ENCODE peak calls at places on chromosomes 2 and 18, in four cellular contexts. H, W, P and S are unnamed samples.

GRCh38 chr2:55154525-55155030 is 77.5 kb downstream of the CLHC1 start:
- DNase-seq in P (peak; percentile 65), H (no peak), W (no peak), S (no peak)

GRCh38 chr2:46813046-46813445 is 102.6 kb downstream of the MCFD2 start:
- DNase-seq in H (no peak), P (no peak), W (no peak), S (no peak)

GRCh38 chr2:26647981-26648380 is 6.8 kb upstream of the CIB4 start:
- DNase-seq in W (no peak), P (no peak), H (no peak), S (no peak)

GRCh38 chr2:165691615-165692014 is 102.4 kb downstream of the GALNT3 start:
- DNase-seq in H (no peak), P (no peak), W (no peak), S (no peak)

GRCh38 chr2:28709101-28709500 is 42.5 kb upstream of the PPP1CB start:
- DNase-seq in W (no peak), P (no peak), H (no peak), S (no peak)

GRCh38 chr2:2825516-2826208 is 494.6 kb upstream of the MYT1L start:
- DNase-seq in P (no peak), H (no peak), W (no peak), S (no peak)

GRCh38 chr2:10283106-10284062 is 19.3 kb upstream of the HPCAL1 start:
- DNase-seq in H (peak; percentile 13), W (peak; percentile 69), P (no peak), S (no peak)

GRCh38 chr2:149160701-149161217 is 122.3 kb downstream of the LYPD6B start:
- DNase-seq in P (no peak), H (peak; percentile 20), W (no peak), S (no peak)

GRCh38 chr2:218471982-218472381 is 53.1 kb downstream of the VIL1 start:
- DNase-seq in H (no peak), P (peak; percentile 16), W (no peak), S (no peak)

GRCh38 chr2:69514406-69514805 is 77.2 kb upstream of the NFU1 start:
- DNase-seq in W (no peak), H (no peak), P (no peak), S (no peak)

GRCh38 chr2:237695201-237695780 is 67.9 kb downstream of the LRRFIP1 start:
- DNase-seq in P (no peak), H (no peak), W (peak; percentile 85), S (peak; percentile 64)

GRCh38 chr18:4581966-4582365 is 126.9 kb upstream of the DLGAP1 start:
- DNase-seq in P (no peak), W (no peak), H (no peak), S (no peak)

GRCh38 chr2:74658516-74658915 is 4.5 kb downstream of the SEMA4F start:
- DNase-seq in P (no peak), W (no peak), H (no peak), S (no peak)

GRCh38 chr2:239087041-239087710 is 239.3 kb downstream of the TWIST2 start:
- DNase-seq in P (no peak), H (no peak), W (peak; percentile 15), S (no peak)

GRCh38 chr2:109275120-109276040 is 146.4 kb downstream of the SH3RF3 start:
- DNase-seq in H (no peak), P (no peak), W (no peak), S (no peak)

GRCh38 chr2:198134287-198134955 is 330.0 kb downstream of the PLCL1 start:
- DNase-seq in H (no peak), P (no peak), W (no peak), S (no peak)

GRCh38 chr2:46236876-46237859 is 60.0 kb upstream of the EPAS1 start:
- DNase-seq in W (no peak), H (no peak), P (no peak), S (no peak)

GRCh38 chr2:88690591-88691338 is 708 bp upstream of the RPIA start:
- DNase-seq in W (peak; percentile 36), H (peak; percentile 58), P (peak; percentile 43), S (peak; percentile 46)

GRCh38 chr2:102397167-102397566 is 25.8 kb upstream of the IL18RAP start:
- DNase-seq in W (no peak), P (no peak), H (no peak), S (no peak)

GRCh38 chr2:44713170-44713569 is 228.3 kb upstream of the SIX3 start:
- DNase-seq in P (no peak), H (no peak), W (no peak), S (no peak)

GRCh38 chr2:40824269-40824668 is 372.4 kb upstream of the SLC8A1 start:
- DNase-seq in W (no peak), H (no peak), P (no peak), S (no peak)